ENCODE peak calls at places on chromosomes 7 and 10, in four cellular contexts. One of them, this sample, is unnamed.
A peak's percentile ranks its signal among the peaks of the same experiment; 100 is the strongest.

GRCh38 chr10:47255033-47255813 is 44.8 kb upstream of the GDF10 start:
- DNase-seq in neural progenitor cell: no peak
- DNase-seq in A549: no peak
- DNase-seq in stomach: no peak
- DNase-seq in this sample: no peak

GRCh38 chr7:140719711-140720110 is 23.2 kb downstream of the NDUFB2 start:
- DNase-seq in stomach: no peak
- DNase-seq in A549: no peak
- DNase-seq in neural progenitor cell: no peak
- DNase-seq in this sample: no peak

GRCh38 chr7:74013539-74014272 is 14.3 kb upstream of the ELN start:
- DNase-seq in stomach: peak; percentile 83
- DNase-seq in A549: no peak
- DNase-seq in neural progenitor cell: no peak
- DNase-seq in this sample: no peak

GRCh38 chr10:74093530-74094164 is 57.0 kb downstream of the AP3M1 start:
- DNase-seq in neural progenitor cell: no peak
- DNase-seq in stomach: no peak
- DNase-seq in A549: no peak
- DNase-seq in this sample: no peak

GRCh38 chr10:76944678-76945077 is 692.9 kb downstream of the KCNMA1 start:
- DNase-seq in stomach: no peak
- DNase-seq in neural progenitor cell: no peak
- DNase-seq in A549: no peak
- DNase-seq in this sample: no peak

GRCh38 chr10:5434017-5434753 is 21.8 kb downstream of the NET1 start:
- DNase-seq in stomach: no peak
- DNase-seq in A549: peak; percentile 73
- DNase-seq in neural progenitor cell: peak; percentile 58
- DNase-seq in this sample: no peak

GRCh38 chr10:5996696-5997095 is 19.4 kb upstream of the IL15RA start:
- DNase-seq in neural progenitor cell: peak; percentile 54
- DNase-seq in A549: no peak
- DNase-seq in stomach: no peak
- DNase-seq in this sample: no peak

GRCh38 chr10:78349165-78349516 is 315.5 kb downstream of the RPS24 start:
- DNase-seq in A549: no peak
- DNase-seq in neural progenitor cell: no peak
- DNase-seq in stomach: no peak
- DNase-seq in this sample: peak; percentile 6

GRCh38 chr7:17239683-17240521 is 58.5 kb upstream of the AHR start:
- DNase-seq in stomach: no peak
- DNase-seq in neural progenitor cell: no peak
- DNase-seq in A549: peak; percentile 63
- DNase-seq in this sample: no peak

GRCh38 chr7:139820089-139820488 is 9.0 kb upstream of the TBXAS1 start:
- DNase-seq in neural progenitor cell: no peak
- DNase-seq in stomach: no peak
- DNase-seq in A549: no peak
- DNase-seq in this sample: no peak

GRCh38 chr7:29194594-29195417 is at the start of gene CHN2:
- DNase-seq in stomach: peak; percentile 75
- DNase-seq in A549: no peak
- DNase-seq in neural progenitor cell: peak; percentile 84
- DNase-seq in this sample: peak; percentile 78
- TF ChIP-seq CTCF in stomach: peak; percentile 3
- TF ChIP-seq CTCF in A549: no peak
- TF ChIP-seq CTCF in neural progenitor cell: no peak
- TF ChIP-seq CTCF in this sample: no peak

DNA sequence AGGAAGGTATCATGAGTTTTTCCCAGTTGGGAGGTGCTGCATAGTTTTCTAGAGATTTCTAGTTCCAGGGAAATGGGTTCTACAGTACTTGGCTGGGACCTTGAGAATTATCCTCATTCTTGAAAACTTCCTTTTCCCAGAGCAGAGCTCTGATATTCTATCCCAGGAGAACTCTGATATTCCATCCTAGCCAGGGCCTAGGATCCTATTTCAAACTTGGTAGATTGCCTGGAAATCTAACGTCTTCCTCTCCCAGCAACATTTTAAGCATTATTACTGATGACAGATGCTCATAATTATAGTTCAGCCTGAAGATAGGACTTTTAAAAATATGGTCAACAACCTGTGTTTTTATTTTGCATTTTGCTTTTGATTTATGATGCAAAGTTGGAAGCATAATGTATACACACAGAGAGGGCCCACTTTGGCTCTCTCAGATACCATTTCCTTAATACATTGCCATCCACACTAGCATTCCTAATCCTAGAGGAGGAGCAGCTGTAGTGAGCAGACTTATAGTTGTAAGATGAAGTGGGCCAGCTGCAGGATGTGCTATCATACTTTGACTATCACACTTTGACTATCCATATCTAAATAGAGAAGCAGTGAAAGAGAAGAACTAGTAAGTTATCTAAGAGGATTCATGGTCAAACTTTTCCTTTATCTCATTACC is 457.4 kb upstream of the TPK1 start:
- DNase-seq in stomach: no peak
- DNase-seq in neural progenitor cell: no peak
- DNase-seq in A549: no peak
- DNase-seq in this sample: no peak
- TF ChIP-seq CTCF in stomach: no peak
- TF ChIP-seq CTCF in neural progenitor cell: no peak
- TF ChIP-seq CTCF in A549: no peak
- TF ChIP-seq CTCF in this sample: no peak

GRCh38 chr7:157238087-157238486 is 98.7 kb upstream of the DNAJB6 start:
- DNase-seq in neural progenitor cell: no peak
- DNase-seq in A549: peak; percentile 37
- DNase-seq in stomach: no peak
- DNase-seq in this sample: no peak

GRCh38 chr7:157235357-157236018 is 96.8 kb downstream of the UBE3C start:
- DNase-seq in neural progenitor cell: no peak
- DNase-seq in A549: no peak
- DNase-seq in stomach: no peak
- DNase-seq in this sample: no peak

GRCh38 chr7:157241631-157242030 is 95.2 kb upstream of the DNAJB6 start:
- DNase-seq in A549: no peak
- DNase-seq in neural progenitor cell: no peak
- DNase-seq in stomach: no peak
- DNase-seq in this sample: no peak

GRCh38 chr7:157234271-157234670 is 95.5 kb downstream of the UBE3C start:
- DNase-seq in A549: no peak
- DNase-seq in neural progenitor cell: no peak
- DNase-seq in stomach: no peak
- DNase-seq in this sample: no peak

DNA sequence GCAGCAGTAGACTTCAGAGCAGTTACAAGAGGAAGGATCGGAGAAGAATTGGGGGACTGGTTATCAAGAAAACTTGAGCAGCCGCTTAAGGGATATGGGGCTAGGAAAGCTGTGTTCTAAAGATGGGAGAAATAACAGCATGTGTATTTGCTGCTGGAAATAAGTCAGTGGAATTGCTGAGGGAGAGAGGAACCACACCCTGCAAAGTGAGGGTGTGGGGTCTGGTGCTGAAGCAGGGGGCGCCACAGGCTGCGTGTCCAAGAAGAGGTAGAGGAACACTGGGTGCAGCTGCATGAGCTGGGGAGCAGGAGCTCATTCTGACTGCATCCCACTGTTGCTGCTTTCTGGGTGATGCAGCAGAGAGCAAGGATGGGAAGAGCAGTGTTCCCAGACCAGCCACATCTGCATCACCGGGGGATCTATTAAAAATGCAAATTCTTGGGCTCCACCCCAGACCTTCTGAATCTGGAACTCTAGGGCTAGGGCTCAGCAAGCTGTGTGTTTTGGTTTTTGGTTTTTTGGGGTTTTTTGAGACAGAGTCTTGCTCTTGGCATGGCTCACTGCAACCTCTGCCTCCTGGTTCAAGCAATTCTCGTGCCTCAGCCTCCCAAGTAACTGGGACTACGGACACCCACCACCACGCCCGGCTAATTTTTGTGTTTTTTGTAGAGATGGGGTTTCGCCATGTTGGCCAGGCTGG is 97.1 kb upstream of the DNAJB6 start:
- DNase-seq in A549: no peak
- DNase-seq in neural progenitor cell: no peak
- DNase-seq in stomach: no peak
- DNase-seq in this sample: no peak
- TF ChIP-seq CTCF in A549: no peak
- TF ChIP-seq CTCF in neural progenitor cell: no peak
- TF ChIP-seq CTCF in stomach: no peak
- TF ChIP-seq CTCF in this sample: no peak

GRCh38 chr10:2957785-2958184 is 109.6 kb upstream of the PFKP start:
- DNase-seq in stomach: no peak
- DNase-seq in neural progenitor cell: no peak
- DNase-seq in A549: no peak
- DNase-seq in this sample: no peak
- TF ChIP-seq CTCF in stomach: no peak
- TF ChIP-seq CTCF in neural progenitor cell: no peak
- TF ChIP-seq CTCF in A549: no peak
- TF ChIP-seq CTCF in this sample: no peak

DNA sequence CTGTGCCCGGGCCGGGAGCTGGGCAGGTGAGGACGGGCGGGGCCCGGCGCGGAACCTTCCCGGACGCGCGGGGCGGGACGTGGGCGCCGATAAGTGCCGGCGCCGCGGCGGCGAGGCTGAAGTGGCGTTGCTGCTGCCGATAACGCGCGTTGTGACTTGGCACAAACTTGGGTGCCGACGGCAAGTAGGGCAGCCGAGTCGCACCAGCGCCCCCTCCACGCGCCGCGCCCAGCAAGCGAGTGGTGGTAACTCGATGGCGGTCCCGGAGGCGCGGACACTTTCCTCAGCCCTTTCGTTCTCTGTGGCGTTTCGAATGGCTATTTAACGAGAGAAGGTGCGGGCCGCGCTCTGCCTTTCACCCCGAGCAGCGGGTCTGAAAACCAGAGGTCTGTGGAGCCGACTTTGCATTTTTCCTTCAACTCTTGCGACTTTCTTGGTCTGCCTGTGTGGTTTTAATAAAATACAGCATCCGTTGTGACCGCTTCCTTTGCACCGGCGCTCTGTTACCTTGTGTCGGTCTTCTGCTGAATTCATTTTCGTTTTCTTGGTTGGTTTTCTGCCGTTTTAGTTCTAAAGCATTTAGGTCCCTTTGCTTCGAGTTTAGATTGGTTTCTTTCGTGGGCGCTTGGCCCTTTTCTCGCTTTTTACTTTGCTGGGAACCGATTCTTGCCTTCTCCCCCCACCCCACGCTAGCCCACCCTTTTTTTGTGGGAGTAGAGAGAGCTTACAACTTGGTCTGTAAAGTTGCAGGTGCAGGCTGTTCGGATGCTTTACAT is 704 bp downstream of the STK17A start:
- DNase-seq in neural progenitor cell: peak; percentile 77
- DNase-seq in stomach: peak; percentile 79
- DNase-seq in A549: peak; percentile 75
- DNase-seq in this sample: peak; percentile 59
- TF ChIP-seq CTCF in neural progenitor cell: peak; percentile 35
- TF ChIP-seq CTCF in stomach: no peak
- TF ChIP-seq CTCF in A549: no peak
- TF ChIP-seq CTCF in this sample: no peak

DNA sequence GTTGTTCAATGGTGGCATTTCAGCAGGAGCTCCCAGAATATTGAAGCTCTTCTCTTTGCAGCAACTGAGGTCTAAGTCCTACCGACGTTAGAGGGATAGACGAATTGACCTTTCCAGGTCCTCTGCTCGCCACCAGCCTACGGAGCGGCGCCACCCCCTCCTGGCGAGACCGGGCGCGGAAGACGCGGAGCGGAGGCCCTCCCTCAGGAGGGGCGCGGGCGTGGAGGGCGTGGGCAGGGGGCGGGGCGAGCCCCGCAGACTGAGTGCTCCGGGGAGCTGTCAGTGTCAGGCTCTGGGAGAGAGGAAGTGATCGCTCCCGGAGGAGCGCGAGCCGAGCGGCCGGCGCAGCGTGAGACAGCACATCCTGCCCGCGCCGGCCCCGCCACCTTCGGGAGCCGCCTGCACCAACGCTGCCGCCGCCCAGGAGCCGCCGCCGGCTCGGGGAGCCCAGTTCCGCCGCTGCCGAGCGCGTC is at the start of gene DYNC1I1:
- DNase-seq in stomach: peak; percentile 61
- DNase-seq in A549: peak; percentile 56
- DNase-seq in neural progenitor cell: peak; percentile 83
- DNase-seq in this sample: peak; percentile 79
- TF ChIP-seq CTCF in stomach: no peak
- TF ChIP-seq CTCF in A549: no peak
- TF ChIP-seq CTCF in neural progenitor cell: peak; percentile 14
- TF ChIP-seq CTCF in this sample: no peak

GRCh38 chr7:94289071-94289470 is 105.6 kb upstream of the COL1A2 start:
- DNase-seq in stomach: peak; percentile 56
- DNase-seq in neural progenitor cell: peak; percentile 88
- DNase-seq in A549: peak; percentile 86
- DNase-seq in this sample: peak; percentile 66
- TF ChIP-seq CTCF in stomach: peak; percentile 67
- TF ChIP-seq CTCF in neural progenitor cell: peak; percentile 98
- TF ChIP-seq CTCF in A549: peak; percentile 91
- TF ChIP-seq CTCF in this sample: peak; percentile 64

DNA sequence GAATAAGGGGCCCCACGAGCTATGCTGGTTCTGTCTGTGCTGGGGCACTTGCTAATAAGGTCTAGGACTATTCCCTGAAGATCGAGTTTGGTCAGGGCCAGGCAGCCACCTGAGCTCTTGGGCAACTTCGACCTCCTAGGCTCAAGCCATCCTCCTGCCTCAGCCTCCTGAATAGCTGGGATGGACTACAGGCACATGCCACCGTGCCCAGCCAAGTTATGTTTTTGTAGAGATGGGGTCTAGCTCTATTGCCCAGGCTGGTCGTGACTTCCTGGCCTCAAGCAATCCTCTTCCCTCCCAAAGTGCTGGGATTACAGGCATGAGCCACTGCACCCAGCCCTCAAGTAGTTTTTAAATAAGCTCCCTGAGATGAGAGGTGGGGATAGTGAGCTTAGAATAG is 2.9 kb downstream of the ZP3 start:
- DNase-seq in stomach: no peak
- DNase-seq in neural progenitor cell: no peak
- DNase-seq in A549: no peak
- DNase-seq in this sample: no peak
- TF ChIP-seq CTCF in stomach: no peak
- TF ChIP-seq CTCF in neural progenitor cell: no peak
- TF ChIP-seq CTCF in A549: no peak
- TF ChIP-seq CTCF in this sample: no peak

GRCh38 chr10:66565999-66566398 is 359.8 kb upstream of the LRRTM3 start:
- DNase-seq in A549: no peak
- DNase-seq in neural progenitor cell: no peak
- DNase-seq in stomach: no peak
- DNase-seq in this sample: no peak

GRCh38 chr10:66564341-66564740 is 361.5 kb upstream of the LRRTM3 start:
- DNase-seq in stomach: no peak
- DNase-seq in neural progenitor cell: no peak
- DNase-seq in A549: no peak
- DNase-seq in this sample: no peak
- TF ChIP-seq CTCF in stomach: no peak
- TF ChIP-seq CTCF in neural progenitor cell: no peak
- TF ChIP-seq CTCF in A549: no peak
- TF ChIP-seq CTCF in this sample: no peak

This sample was measured in glutamatergic neuron.